ENCODE peak calls at places on chromosomes 16 and 17, in nine cellular contexts. E is A549; S is PC-9; K is CD8-positive, alpha-beta memory T cell; C is naive thymus-derived CD4-positive, alpha-beta T cell; R is transverse colon; I is tibial artery; X is heart left ventricle; G is endodermal cell. M is an unnamed sample.

GRCh38 chr16:71971571-71971970 is 28.6 kb downstream of the PKD1L3 start:
- DNase-seq in G (no peak), E (no peak), I (no peak), C (no peak), X (no peak), R (no peak), S (no peak), K (no peak), M (no peak)

GRCh38 chr17:44187131-44187899 is 543 bp downstream of the TMUB2 start:
- DNase-seq in C (no peak), E (no peak), K (peak; percentile 18), I (no peak), R (no peak), X (peak; percentile 83), S (no peak), G (no peak), M (no peak)

GRCh38 chr16:4273858-4274291 is 1.1 kb upstream of the TFAP4 start:
- DNase-seq in X (peak; percentile 82), I (peak; percentile 78), G (peak; percentile 92), E (peak; percentile 74), C (peak; percentile 46), R (peak; percentile 55), S (peak; percentile 80), K (no peak), M (peak; percentile 71)

GRCh38 chr16:57859331-57859730 is 57.0 kb upstream of the KIFC3 start:
- DNase-seq in G (peak; percentile 89), K (no peak), C (no peak), R (no peak), I (no peak), E (peak; percentile 77), S (no peak), X (no peak), M (no peak)

GRCh38 chr16:19837331-19837943 is 47.2 kb downstream of the GPRC5B start:
- DNase-seq in K (no peak), G (no peak), C (no peak), I (no peak), X (no peak), S (no peak), E (no peak), R (no peak), M (no peak)

GRCh38 chr17:78349831-78350631 is 9.8 kb downstream of the SOCS3 start:
- DNase-seq in S (no peak), K (no peak), C (no peak), R (no peak), I (no peak), X (no peak), G (no peak), E (no peak), M (no peak)

GRCh38 chr17:79788989-79789942 is 7.6 kb downstream of the CBX8 start:
- DNase-seq in S (no peak), X (peak; percentile 22), I (no peak), R (no peak), E (no peak), C (no peak), K (no peak), G (peak; percentile 97), M (no peak)

GRCh38 chr16:22336581-22336980 is 37.8 kb downstream of the CDR2 start:
- DNase-seq in E (no peak), C (no peak), K (no peak), S (no peak), X (no peak), R (no peak), I (no peak), G (no peak), M (no peak)

GRCh38 chr17:65198653-65199382 is 61.6 kb downstream of the RGS9 start:
- DNase-seq in R (no peak), C (peak; percentile 57), K (peak; percentile 60), S (peak; percentile 27), X (no peak), I (no peak), E (peak; percentile 97), G (peak; percentile 70), M (peak; percentile 5)

GRCh38 chr17:15490634-15491261 is 23.3 kb upstream of the CDRT4 start:
- DNase-seq in R (peak; percentile 74), S (peak; percentile 77), I (peak; percentile 80), X (peak; percentile 78), G (peak; percentile 96), C (no peak), E (no peak), K (no peak), M (peak; percentile 71)

DNA sequence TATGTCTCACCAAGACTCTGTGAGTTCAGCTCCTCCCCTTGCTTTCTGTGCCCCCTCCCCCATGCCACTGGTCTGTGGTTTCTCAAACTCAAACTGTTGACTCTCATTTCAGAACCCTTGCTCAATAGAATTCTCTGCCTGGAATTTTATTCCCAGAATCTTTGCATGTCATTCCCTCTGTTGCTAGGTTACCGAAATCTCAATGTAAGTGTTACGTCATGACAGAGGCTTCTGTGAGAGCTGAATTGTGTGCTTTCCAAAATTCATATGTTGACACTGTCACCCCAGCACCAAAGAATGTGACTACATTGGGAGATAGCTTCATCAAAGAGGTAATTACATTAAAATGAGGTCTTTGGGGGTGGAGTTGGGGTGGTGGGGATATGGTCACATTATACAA is 1938.8 kb downstream of the TP53TG3F start:
- DNase-seq in R (no peak), S (no peak), I (no peak), C (no peak), E (no peak), K (no peak), X (no peak), G (no peak), M (no peak)
- H3K9me3 ChIP-seq in R (no peaks in the 10 kb centered on the region), S (no peaks in the 10 kb centered on the region), I (no peaks in the 10 kb centered on the region), C (no peaks in the 10 kb centered on the region), E (no peaks in the 10 kb centered on the region), K (no peaks in the 10 kb centered on the region), X (no peaks in the 10 kb centered on the region), G (peaks cover 92% of the 10 kb centered on the region), M (no peaks in the 10 kb centered on the region)

GRCh38 chr16:8920676-8921625 is 38.8 kb downstream of the LITAFD start:
- DNase-seq in E (no peak), S (no peak), R (no peak), I (no peak), X (no peak), G (no peak), C (no peak), K (no peak), M (no peak)
- H3K4me3 ChIP-seq in E (no peak overlapping the region), S (no peak overlapping the region), R (no peak overlapping the region), I (no peak overlapping the region), X (no peak overlapping the region), G (no peak overlapping the region), C (no peak overlapping the region), K (no peak overlapping the region), M (no peak overlapping the region)

DNA sequence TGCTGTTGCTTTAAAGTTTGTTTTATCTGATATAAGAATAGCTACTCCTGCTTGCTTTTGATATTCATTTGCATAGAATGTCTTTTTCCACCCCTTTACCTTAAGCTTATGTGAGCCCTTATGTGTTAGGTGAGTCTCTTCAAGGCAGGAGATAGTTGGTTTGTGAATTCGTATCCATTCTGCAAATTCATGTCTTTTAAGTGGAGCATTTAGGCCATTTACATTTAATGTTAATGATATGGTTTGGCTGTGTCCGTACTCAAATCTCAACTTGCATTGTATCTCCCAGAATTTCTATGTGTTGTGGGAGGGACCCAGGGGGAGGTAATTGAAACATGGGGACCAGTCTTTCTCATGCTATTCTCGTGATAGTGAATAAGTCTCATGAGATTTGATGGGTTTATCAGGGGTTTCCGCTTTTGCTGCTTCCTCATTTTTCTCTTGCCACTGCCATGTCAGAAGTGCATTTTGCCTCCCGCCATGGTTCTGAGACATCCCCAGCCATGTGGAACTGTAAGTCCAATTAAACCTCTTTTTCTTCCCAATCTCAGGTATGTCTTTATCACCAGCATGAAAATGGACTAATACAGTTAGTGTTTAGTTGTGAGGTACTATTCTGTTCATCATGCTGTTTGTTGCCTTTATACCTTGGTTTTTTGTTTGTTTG is 27.2 kb downstream of the ATF7IP2 start:
- DNase-seq in S (no peak), I (no peak), K (no peak), G (no peak), X (no peak), C (no peak), R (no peak), E (no peak), M (no peak)
- H3K9me3 ChIP-seq in S (peaks cover 11% of the 10 kb centered on the region), I (peaks cover 41% of the 10 kb centered on the region), K (peaks cover 38% of the 10 kb centered on the region), G (peaks cover 97% of the 10 kb centered on the region), X (peaks cover 5% of the 10 kb centered on the region), C (peaks cover 22% of the 10 kb centered on the region), R (peaks cover 63% of the 10 kb centered on the region), E (peaks cover 44% of the 10 kb centered on the region), M (peaks cover 87% of the 10 kb centered on the region)

GRCh38 chr17:17943281-17943984 is 28.8 kb downstream of the TOM1L2 start:
- DNase-seq in S (peak; percentile 2), K (no peak), X (no peak), E (no peak), R (no peak), I (no peak), C (no peak), G (peak; percentile 82), M (no peak)
- H3K4me3 ChIP-seq in S (peak overlapping the region; percentile 35), K (no peak overlapping the region), X (no peak overlapping the region), E (no peak overlapping the region), R (no peak overlapping the region), I (no peak overlapping the region), C (no peak overlapping the region), G (peak overlapping the region; percentile 61), M (no peak overlapping the region)

GRCh38 chr16:84675423-84675822 is 24.4 kb upstream of the USP10 start:
- DNase-seq in K (no peak), C (no peak), R (no peak), E (no peak), G (no peak), S (no peak), I (no peak), X (no peak), M (no peak)
- H3K9me3 ChIP-seq in K (no peaks in the 10 kb centered on the region), C (no peaks in the 10 kb centered on the region), R (no peaks in the 10 kb centered on the region), E (no peaks in the 10 kb centered on the region), G (no peaks in the 10 kb centered on the region), S (no peaks in the 10 kb centered on the region), I (no peaks in the 10 kb centered on the region), X (no peaks in the 10 kb centered on the region), M (no peaks in the 10 kb centered on the region)

GRCh38 chr17:62965149-62965648 is 836 bp upstream of the TANC2 start:
- DNase-seq in S (no peak), C (no peak), I (no peak), K (no peak), E (no peak), G (no peak), X (no peak), R (no peak), M (no peak)
- H3K4me3 ChIP-seq in S (peak overlapping the region; percentile 55), C (peak overlapping the region; percentile 68), I (peak overlapping the region; percentile 68), K (peak overlapping the region; percentile 58), E (peak overlapping the region; percentile 98), G (peak overlapping the region; percentile 77), X (peak overlapping the region; percentile 80), R (peak overlapping the region; percentile 94), M (peak overlapping the region; percentile 85)

DNA sequence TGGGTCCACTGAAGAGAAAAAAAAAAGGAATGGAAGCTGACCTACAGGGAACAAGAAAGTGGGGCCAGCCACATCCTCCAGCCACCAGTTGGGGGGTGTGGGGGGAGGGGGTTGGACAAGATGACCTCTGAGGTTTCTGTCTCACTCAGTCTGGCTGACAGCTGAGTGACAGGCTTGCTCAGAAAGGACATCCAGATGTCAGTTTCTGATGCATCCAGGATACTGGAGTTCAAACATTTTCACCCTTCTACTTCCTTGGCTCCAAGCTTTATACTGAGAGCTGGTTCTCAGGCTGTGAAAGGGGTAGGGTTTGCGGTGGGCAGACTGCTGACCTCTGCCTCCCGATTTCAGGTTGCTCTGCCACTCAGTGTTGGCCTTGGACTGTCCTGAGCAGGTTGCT is 2178.3 kb downstream of the TP53TG3F start:
- DNase-seq in C (no peak), E (no peak), I (no peak), X (no peak), K (no peak), R (no peak), G (no peak), S (no peak), M (no peak)
- H3K9me3 ChIP-seq in C (no peaks in the 10 kb centered on the region), E (no peaks in the 10 kb centered on the region), I (no peaks in the 10 kb centered on the region), X (no peaks in the 10 kb centered on the region), K (no peaks in the 10 kb centered on the region), R (no peaks in the 10 kb centered on the region), G (peaks cover 94% of the 10 kb centered on the region), S (no peaks in the 10 kb centered on the region), M (no peaks in the 10 kb centered on the region)

GRCh38 chr16:1311212-1311737 is 1.8 kb downstream of the UBE2I start:
- DNase-seq in C (no peak), X (no peak), E (no peak), S (no peak), G (peak; percentile 69), K (no peak), R (no peak), I (no peak), M (no peak)
- H3K4me3 ChIP-seq in C (peak overlapping the region; percentile 63), X (peak overlapping the region; percentile 81), E (peak overlapping the region; percentile 80), S (peak overlapping the region; percentile 100), G (peak overlapping the region; percentile 97), K (peak overlapping the region; percentile 81), R (peak overlapping the region; percentile 80), I (peak overlapping the region; percentile 74), M (peak overlapping the region; percentile 60)

M was measured in heart right ventricle.